ENCODE peak calls at places on chromosome 14, in six cellular contexts. W is SK-N-SH, J is A549, P is K562, E is GM12878, Q is H1. S is an unnamed sample.

GRCh38 chr14:98278805-98279204 is 993.2 kb downstream of the BCL11B start:
- DNase-seq in Q (no peak), P (no peak), E (no peak), W (no peak), J (no peak), S (no peak)

GRCh38 chr14:45519770-45520169 is 266.8 kb upstream of the MIS18BP1 start:
- DNase-seq in W (no peak), E (no peak), J (no peak), P (no peak), Q (no peak), S (no peak)

GRCh38 chr14:50964683-50965390 is 20.6 kb upstream of the PYGL start:
- DNase-seq in E (no peak), Q (no peak), W (no peak), J (peak; percentile 11), P (no peak), S (peak; percentile 45)

GRCh38 chr14:68941820-68942219 is 37.3 kb downstream of the ACTN1 start:
- DNase-seq in P (no peak), J (peak; percentile 82), W (no peak), Q (peak; percentile 82), E (no peak), S (peak; percentile 88)

GRCh38 chr14:96634896-96635295 is 132.7 kb downstream of the PAPOLA start:
- DNase-seq in P (no peak), W (peak; percentile 14), E (no peak), J (no peak), Q (no peak), S (no peak)

GRCh38 chr14:31949709-31950108 is 127.4 kb upstream of the ARHGAP5 start:
- DNase-seq in Q (no peak), P (no peak), W (no peak), E (no peak), J (no peak), S (no peak)

GRCh38 chr14:97266653-97267052 is 469.5 kb downstream of the VRK1 start:
- DNase-seq in W (no peak), E (no peak), J (peak; percentile 8), P (no peak), Q (no peak), S (peak; percentile 10)

GRCh38 chr14:76926521-76927251 is 100.5 kb downstream of the LRRC74A start:
- DNase-seq in J (no peak), W (peak; percentile 73), P (no peak), E (no peak), Q (no peak), S (no peak)

GRCh38 chr14:71183856-71184255 is 276.6 kb downstream of the PCNX1 start:
- DNase-seq in W (peak; percentile 47), J (no peak), P (no peak), E (no peak), Q (no peak), S (no peak)

GRCh38 chr14:75298187-75298985 is 19.8 kb downstream of the FOS start:
- DNase-seq in Q (no peak), P (no peak), J (no peak), W (no peak), E (no peak), S (no peak)

GRCh38 chr14:74866708-74867389 is 9.1 kb downstream of the PROX2 start:
- DNase-seq in Q (no peak), J (no peak), E (no peak), P (no peak), W (no peak), S (no peak)

DNA sequence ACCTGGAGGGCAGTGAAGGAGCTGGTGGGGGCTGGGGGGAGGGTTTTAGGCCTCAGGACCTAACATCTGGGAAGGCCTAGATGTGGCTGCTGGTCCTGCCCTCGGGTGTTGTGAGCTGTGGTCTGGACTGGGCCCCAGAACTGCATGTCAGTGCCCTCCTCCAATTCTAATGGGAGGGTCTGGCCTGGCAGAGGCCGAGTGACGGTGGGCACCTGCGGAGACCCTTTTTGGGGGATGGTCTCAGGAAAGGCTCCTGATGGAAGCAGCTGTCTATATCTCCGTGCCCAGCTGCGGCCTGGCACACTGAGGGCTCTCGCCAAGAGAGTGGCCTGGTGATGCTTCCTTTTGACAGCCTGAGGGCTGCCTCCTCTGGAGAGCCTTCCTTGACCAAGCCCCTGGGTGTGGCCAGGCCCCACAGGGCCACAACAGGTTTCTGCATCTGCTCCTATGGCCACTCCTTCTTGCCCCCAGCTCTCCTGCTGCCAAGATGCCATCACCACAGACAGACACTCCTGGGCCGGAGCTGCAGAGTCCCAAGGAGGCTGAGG is 5.3 kb downstream of the EXOC3L4 start:
- DNase-seq in P (no peak), W (no peak), E (no peak), J (no peak), Q (no peak), S (no peak)
- TF ChIP-seq CHD2 in P (no peak), W (no peak), E (no peak), J (no peak), Q (no peak), S (no peak)

GRCh38 chr14:34714320-34715107 is at the start of gene CFL2:
- DNase-seq in W (peak; percentile 97), Q (peak; percentile 46), J (peak; percentile 88), E (no peak), P (peak; percentile 88), S (peak; percentile 86)
- TF ChIP-seq CHD2 in W (no peak), Q (no peak), J (no peak), E (no peak), P (no peak), S (no peak)

DNA sequence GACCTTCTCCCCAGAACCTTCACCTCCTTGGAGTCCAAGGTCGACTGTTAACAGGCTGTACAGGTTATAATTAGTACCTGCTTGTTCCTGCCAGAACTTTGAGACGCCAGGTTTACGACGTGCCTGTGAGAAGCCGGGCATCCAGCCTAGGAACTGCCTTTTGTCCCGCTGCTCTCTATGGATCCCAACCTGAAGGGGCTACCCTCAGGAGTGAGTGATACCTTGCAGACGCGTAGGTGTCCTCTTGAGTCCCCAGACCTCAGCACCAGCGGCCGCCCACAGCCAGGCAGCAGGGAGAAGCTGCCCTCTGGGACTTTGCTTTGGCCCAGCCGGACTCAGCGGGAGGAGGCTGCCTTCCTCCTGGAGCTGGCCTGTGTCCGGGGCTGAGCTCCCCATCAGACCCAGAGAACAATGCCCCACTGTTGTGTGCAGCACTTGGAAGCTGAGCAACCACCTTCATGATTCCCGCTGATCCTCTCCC is 16.2 kb downstream of the SYNE3 start:
- DNase-seq in J (no peak), W (no peak), P (no peak), E (no peak), Q (no peak), S (peak; percentile 26)
- TF ChIP-seq CHD2 in J (no peak), W (no peak), P (no peak), E (no peak), Q (no peak), S (no peak)

DNA sequence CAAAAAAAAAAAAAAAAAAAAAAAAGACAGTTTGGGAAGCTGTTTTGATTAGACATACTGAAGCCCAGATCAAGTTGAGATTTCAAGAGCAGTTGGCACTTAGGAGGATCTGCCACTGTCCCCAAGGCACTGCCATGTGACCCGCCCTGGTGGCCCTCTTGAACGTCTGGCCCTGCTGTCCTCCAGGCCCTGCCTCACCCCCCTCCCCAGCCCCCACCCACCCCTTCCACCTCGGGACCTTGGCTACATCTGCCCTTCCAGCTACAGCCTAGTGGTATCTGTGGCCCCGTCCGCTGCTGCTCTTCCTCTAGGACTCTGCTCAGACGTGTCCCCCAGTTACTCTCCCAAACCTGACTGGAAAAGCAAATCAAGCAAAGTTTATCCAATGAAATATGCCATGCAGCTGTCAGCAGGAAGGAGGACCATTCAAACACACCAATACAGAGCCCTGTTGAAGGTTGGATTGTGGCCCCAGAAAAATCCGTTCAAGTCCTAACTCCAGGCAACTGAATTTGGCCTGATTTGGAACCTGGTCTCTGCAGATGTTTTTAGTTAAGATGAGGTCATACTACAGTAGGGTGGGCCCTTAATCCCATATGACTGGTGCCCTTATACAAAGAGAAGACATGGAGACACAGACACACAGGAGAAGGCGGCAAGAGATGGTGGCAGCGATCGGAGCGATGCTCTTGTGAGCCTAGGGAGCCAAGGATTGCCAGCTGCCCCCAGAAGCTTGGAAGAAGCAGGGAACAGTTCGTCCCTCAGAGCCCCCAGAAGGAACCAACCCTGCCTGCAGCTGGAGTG is 17.7 kb downstream of the SLC25A29 start:
- DNase-seq in E (no peak), W (peak; percentile 34), Q (no peak), J (no peak), P (no peak), S (no peak)
- TF ChIP-seq CHD2 in E (no peak), W (no peak), Q (no peak), J (no peak), P (no peak), S (no peak)

GRCh38 chr14:65000868-65001600 is 14.3 kb downstream of the FNTB start:
- DNase-seq in E (no peak), J (no peak), W (no peak), Q (no peak), P (no peak), S (no peak)

GRCh38 chr14:65001758-65002157 is 15.1 kb downstream of the FNTB start:
- DNase-seq in W (no peak), E (no peak), P (no peak), J (no peak), Q (no peak), S (no peak)

GRCh38 chr14:65006251-65006721 is 19.6 kb downstream of the FNTB start:
- DNase-seq in Q (no peak), J (no peak), W (no peak), P (peak; percentile 21), E (no peak), S (no peak)

GRCh38 chr14:65003394-65003793 is 16.7 kb downstream of the FNTB start:
- DNase-seq in P (no peak), J (no peak), E (peak; percentile 55), W (no peak), Q (no peak), S (no peak)

DNA sequence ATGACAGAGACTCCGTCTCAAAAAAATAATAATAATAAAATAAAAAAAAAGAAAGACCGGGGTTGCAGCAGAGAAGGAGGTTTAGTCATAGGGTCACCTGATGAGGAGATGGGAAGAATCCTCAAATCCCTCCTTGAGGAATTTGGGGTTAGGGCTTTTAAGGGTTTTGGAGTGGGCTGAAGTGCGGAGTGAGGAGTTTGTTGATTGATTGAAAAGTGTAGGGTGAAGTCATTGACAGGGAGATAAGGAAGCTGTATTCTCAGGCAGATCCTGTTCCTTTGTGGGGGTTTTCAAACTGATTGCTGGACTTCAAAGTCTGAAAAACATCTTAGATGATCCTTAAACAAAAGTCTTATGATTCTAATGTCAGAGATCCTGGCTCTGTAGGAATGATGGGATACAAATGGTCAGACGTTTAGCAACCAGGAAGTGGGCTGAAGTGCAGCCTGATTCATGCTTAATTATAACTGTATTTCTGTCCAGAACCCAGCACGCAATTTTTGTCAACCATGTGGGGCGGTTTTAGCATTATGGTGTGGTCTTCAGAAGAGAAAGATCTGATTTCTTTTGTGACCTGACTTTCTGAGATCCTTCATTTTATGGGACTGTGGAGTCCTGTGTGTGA is 16.0 kb downstream of the FNTB start:
- DNase-seq in E (no peak), J (no peak), W (no peak), P (no peak), Q (no peak), S (no peak)
- TF ChIP-seq CHD2 in E (no peak), J (no peak), W (no peak), P (no peak), Q (no peak), S (no peak)

GRCh38 chr14:21121106-21121505 is 20.2 kb downstream of the TMEM253 start:
- DNase-seq in W (no peak), P (no peak), J (no peak), Q (no peak), E (no peak), S (no peak)

GRCh38 chr14:21118933-21119332 is 18.1 kb downstream of the TMEM253 start:
- DNase-seq in Q (no peak), P (no peak), J (no peak), E (no peak), W (no peak), S (no peak)

GRCh38 chr14:21123429-21123828 is 22.6 kb downstream of the TMEM253 start:
- DNase-seq in W (no peak), E (no peak), J (no peak), Q (no peak), P (no peak), S (peak; percentile 44)
- TF ChIP-seq CHD2 in W (no peak), E (no peak), J (no peak), Q (no peak), P (no peak), S (no peak)

S was measured in HepG2.